ENCODE peak calls at places on chromosomes 5 and 9, in eight cellular contexts. Y, W, Q, X, I, P, J and C are unnamed samples.

GRCh38 chr5:133245191-133246052 is 193.6 kb downstream of the HSPA4 start:
- DNase-seq in J (no peak), Y (peak), P (no peak), Q (no peak), X (no peak), W (peak), I (peak), C (peak)

GRCh38 chr9:123548749-123549545 is 192.9 kb downstream of the CRB2 start:
- DNase-seq in Q (no peak), J (no peak), I (no peak), X (no peak), Y (no peak), P (no peak), W (no peak), C (no peak)

GRCh38 chr9:105510024-105510423 is 47.9 kb upstream of the FKTN start:
- DNase-seq in Y (no peak), J (no peak), Q (no peak), X (peak), I (peak), W (peak), P (no peak), C (peak)

GRCh38 chr5:127320032-127320945 is 29.7 kb downstream of the MEGF10 start:
- DNase-seq in X (peak), P (no peak), I (peak), Q (no peak), Y (no peak), W (peak), J (peak), C (peak)

GRCh38 chr5:122480146-122480545 is 168.1 kb downstream of the SNCAIP start:
- DNase-seq in Y (no peak), I (no peak), P (no peak), W (no peak), X (no peak), J (no peak), Q (no peak), C (no peak)

GRCh38 chr5:107861565-107861964 is 190.8 kb upstream of the EFNA5 start:
- DNase-seq in Y (no peak), J (no peak), W (no peak), X (no peak), Q (no peak), P (no peak), I (no peak), C (no peak)

GRCh38 chr5:143154495-143155375 is 248.8 kb downstream of the NR3C1 start:
- DNase-seq in P (no peak), X (no peak), Y (no peak), Q (no peak), J (no peak), I (no peak), W (no peak), C (peak)

GRCh38 chr5:35622974-35623373 is 5.3 kb downstream of the SPEF2 start:
- DNase-seq in J (no peak), Q (no peak), X (no peak), I (no peak), P (no peak), W (no peak), Y (no peak), C (no peak)

GRCh38 chr5:91222482-91222881 is 160.6 kb downstream of the ARRDC3 start:
- DNase-seq in I (no peak), Q (no peak), J (no peak), P (no peak), X (no peak), Y (no peak), W (no peak), C (no peak)
- H3K4me3 ChIP-seq in I (no peak), Q (no peak), J (no peak), P (no peak), X (no peak), Y (no peak), W (no peak), C (no peak)

DNA sequence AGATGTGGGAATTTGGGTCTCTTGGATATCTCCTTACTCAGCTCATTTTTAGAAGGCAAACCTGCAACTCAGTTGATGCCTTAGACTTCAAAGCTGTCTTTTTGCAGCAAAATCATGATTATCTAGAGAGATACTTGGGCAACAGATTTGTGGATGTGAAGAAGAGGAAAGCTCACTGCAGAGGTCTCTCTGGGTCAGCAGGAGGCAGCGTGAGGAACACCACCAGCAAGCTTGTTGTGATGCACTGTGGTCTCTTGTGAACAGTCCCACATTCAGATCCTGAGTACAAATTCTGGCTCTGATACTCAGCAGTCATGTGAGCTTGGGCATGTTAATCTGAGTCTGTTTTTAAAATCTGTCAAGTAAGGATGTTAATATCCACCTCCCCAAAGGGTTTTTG is 26.3 kb upstream of the DMRT3 start:
- DNase-seq in Q (no peak), Y (no peak), J (peak), W (no peak), P (no peak), I (no peak), X (no peak), C (no peak)
- TF ChIP-seq CTCF in Q (no peak), Y (no peak), J (peak), W (no peak), P (no peak), I (no peak), X (peak), C (no peak)

GRCh38 chr9:94668424-94668916 is 29.2 kb upstream of the FBP1 start:
- DNase-seq in P (no peak), Q (no peak), I (no peak), W (no peak), X (no peak), J (no peak), Y (no peak), C (no peak)
- H3K4me3 ChIP-seq in P (no peak), Q (no peak), I (no peak), W (no peak), X (no peak), J (no peak), Y (no peak), C (no peak)

DNA sequence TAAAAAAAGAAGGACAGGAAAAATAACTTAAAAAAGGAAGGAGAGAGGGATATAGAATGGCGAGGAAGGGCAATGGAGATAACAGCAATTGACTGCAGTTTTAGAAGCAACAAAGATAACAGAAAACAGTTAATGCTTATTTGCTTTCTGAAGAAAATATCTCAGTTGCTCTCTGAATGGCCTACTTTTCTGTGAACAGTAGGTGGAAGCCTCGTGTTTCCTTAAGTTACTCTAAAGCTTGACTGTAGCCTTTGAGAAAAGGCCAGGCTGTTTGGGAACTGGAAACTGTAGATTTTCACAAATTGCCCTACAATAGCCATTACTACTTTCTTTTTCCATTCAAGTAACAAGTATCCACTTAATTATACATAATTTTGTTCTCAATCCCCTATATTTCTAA is 404.5 kb downstream of the YTHDC2 start:
- DNase-seq in I (no peak), Q (no peak), Y (no peak), J (peak), P (no peak), X (no peak), W (no peak), C (no peak)
- TF ChIP-seq CTCF in I (no peak), Q (no peak), Y (no peak), J (peak), P (no peak), X (no peak), W (no peak), C (no peak)

DNA sequence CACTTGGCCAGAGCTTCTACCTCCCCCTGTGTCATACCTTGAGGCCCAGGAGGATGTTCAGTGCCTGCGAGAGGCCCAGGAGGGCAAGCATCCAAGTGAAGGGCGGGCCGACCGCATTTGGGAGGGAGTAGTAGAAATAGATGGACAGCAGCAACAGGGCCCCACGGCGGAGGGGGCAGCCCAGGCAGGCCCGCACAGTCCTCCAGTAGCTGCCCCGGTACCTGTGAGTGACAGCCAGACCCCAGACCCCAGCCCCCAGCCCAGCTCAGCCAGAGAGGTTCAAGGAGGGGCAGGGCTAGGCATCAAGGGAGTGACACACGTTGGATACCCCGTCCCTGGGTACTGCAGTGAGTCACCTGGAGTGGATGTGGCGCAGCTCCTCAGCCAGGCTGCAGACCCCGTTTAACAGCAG is 1.4 kb downstream of the STING1 start:
- DNase-seq in I (no peak), Q (peak), X (no peak), W (no peak), J (no peak), P (peak), Y (peak), C (peak)
- H3K4me3 ChIP-seq in I (peak), Q (peak), X (no peak), W (peak), J (no peak), P (peak), Y (peak), C (peak)